ENCODE peak calls at places on chromosome 19, in five cellular contexts. Z is fibroblast of the aortic adventitia, E is mucosa of descending colon, L is kidney epithelial cell, J is cardiac muscle cell. W is an unnamed sample.

GRCh38 chr19:17526922-17527321 is 15.5 kb downstream of the PGLS start:
- DNase-seq in E (no peak), Z (no peak), L (no peak), J (no peak), W (no peak)

GRCh38 chr19:14383898-14384669 is 2.8 kb downstream of the ADGRE5 start:
- DNase-seq in Z (peak), E (no peak), J (no peak), L (no peak), W (no peak)

GRCh38 chr19:35666251-35666913 is at the start of gene UPK1A:
- DNase-seq in L (no peak), E (no peak), Z (no peak), J (no peak), W (no peak)

GRCh38 chr19:51726049-51726448 is 2.3 kb upstream of the HAS1 start:
- DNase-seq in J (no peak), Z (peak), E (peak), L (no peak), W (no peak)

GRCh38 chr19:10828981-10829821 is 6.8 kb downstream of the TMED1 start:
- DNase-seq in L (no peak), E (no peak), J (no peak), Z (no peak), W (no peak)

GRCh38 chr19:34411216-34411615 is 7.0 kb downstream of the PDCD2L start:
- DNase-seq in J (no peak), L (no peak), E (no peak), Z (no peak), W (no peak)

GRCh38 chr19:18086590-18087138 is at the start of gene IL12RB1:
- DNase-seq in E (peak), Z (no peak), J (no peak), L (no peak), W (no peak)

GRCh38 chr19:40640744-40641143 is 39.6 kb downstream of the LTBP4 start:
- DNase-seq in J (no peak), Z (peak), L (no peak), E (no peak), W (no peak)

GRCh38 chr19:34336781-34337271 is 28.2 kb upstream of the GPI start:
- DNase-seq in Z (peak), E (no peak), J (peak), L (no peak), W (no peak)

GRCh38 chr19:16070366-16070990 is 5.8 kb upstream of the TPM4 start:
- DNase-seq in Z (no peak), E (peak), L (no peak), J (no peak), W (no peak)

GRCh38 chr19:48239120-48239519 is 16.6 kb downstream of the CARD8 start:
- DNase-seq in L (no peak), Z (no peak), E (no peak), J (no peak), W (no peak)

DNA sequence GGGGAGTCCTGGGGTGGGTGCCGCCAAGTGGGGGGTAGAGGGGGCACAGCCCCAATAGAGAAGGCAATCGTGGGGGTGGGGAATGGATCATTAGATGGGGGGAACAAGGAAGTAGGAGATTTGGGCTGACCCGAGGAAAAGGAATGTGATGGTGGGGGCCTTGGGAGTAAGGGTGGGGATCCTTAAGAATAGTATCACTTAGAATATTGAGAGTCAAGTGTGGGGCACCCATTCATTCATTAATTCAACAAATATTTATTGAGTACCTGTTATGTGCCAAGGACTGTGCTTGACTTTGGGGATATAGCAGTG is 641 bp downstream of the PPP5C start:
- DNase-seq in E (no peak), J (no peak), Z (no peak), L (no peak), W (no peak)
- TF ChIP-seq CTCF in E (no peak), J (no peak), Z (no peak), L (no peak), W (no peak)

DNA sequence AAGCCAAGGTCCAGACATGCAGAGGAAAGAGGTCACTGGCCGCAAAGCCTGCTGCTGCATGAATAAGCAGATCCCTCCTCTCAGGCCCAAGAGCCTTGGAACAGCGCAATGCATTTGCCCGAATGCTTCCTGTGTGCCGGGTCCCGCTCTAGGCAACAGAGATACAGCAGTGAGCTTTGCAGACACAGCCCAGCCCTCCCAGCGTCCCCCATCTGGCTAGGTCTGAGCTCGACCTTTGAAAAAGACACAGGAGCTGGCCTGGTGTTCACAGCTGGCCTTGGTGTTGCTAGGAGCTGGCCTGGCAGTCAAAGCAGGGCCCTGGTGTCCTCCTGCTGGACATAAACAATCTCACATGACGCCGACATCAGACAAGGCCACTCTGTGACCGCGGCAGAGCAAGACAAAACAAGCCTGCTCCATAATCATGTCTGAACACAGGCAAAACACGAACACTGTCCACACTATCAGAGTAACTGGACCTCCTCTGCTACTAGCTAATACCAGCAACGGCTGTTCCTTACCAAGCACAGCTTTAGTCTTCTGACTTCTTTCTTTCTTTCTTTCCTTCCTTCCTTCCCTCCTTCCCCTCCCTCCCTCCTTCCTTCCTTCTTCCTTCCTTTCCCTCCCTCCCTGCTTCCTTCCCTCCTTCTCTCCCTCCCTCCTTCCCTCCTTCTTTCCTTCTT is 5.7 kb upstream of the PEX11G start:
- DNase-seq in L (no peak), J (no peak), Z (peak), E (no peak), W (no peak)
- TF ChIP-seq CTCF in L (no peak), J (no peak), Z (peak), E (no peak), W (no peak)

DNA sequence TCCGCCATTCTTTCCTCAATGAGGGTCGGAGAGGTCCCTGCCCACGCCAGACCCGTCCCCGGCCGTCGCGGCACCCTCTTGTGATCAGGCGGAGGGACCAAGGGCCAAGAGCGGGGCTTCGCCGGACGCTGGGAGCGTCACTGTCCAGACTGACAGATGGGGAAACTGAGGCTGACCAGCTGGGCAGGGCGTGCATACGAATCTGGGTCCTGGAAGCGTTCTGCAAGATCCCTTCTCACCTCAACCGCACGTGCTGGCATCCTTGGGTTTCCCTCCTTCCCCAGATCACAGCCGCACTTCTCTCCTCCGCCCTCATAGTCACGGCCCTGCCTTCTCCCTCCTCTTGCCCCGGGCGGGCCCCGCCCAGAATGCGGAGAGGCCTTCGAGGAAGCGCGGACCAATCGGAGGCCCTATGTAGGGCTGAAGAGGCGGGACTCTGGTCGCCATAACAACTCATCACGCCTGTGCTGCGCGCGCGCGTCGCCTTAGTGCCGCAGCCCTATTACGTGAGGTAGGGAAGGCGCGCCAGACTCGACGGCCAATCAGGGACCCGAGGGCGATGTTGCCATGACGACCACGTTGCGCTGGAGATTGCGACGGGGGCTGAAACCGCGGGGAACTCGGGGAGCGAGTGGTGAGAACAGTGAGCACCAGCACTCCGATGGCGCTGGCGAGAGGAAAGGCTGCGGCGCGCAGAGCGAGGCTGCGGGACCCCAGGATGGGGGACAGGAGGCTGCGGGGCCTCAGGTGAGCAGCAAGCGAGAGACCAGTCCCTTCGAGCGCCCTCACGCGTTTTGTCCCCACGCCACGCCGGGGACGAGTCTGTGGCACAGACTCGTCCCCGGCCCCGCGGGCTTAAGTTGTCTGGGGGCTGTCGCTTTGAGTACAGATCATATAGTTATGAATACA is 5.7 kb downstream of the RNF225 start:
- DNase-seq in E (peak), L (peak), Z (peak), J (peak), W (peak)
- TF ChIP-seq CTCF in E (no peak), L (peak), Z (no peak), J (peak), W (peak)

DNA sequence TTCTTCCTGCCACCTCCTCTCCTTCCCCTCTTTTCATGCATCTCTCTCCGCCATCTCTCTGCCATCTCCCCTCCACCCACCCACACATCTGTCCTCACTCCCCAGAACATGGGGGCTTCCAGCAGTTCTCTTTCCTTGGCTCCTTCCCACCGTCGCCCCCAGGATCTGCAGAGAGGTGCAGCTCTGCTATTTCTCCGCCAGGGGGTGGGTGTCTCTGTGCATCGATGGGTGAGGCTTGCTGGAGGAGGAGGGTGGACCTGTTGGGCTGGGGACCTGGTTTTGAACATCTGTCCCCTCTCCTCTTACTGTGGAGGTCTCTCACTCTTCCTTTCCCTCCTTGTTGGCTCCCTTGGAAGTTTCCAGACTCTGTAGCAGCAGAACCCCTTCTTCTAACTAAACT is 51.7 kb downstream of the MYH14 start:
- DNase-seq in Z (no peak), J (no peak), L (no peak), E (no peak), W (no peak)
- TF ChIP-seq CTCF in Z (no peak), J (peak), L (no peak), E (no peak), W (no peak)

GRCh38 chr19:39411006-39411831 is 1.2 kb upstream of the PLEKHG2 start:
- DNase-seq in L (no peak), J (no peak), Z (no peak), E (peak), W (no peak)
- TF ChIP-seq CTCF in L (no peak), J (no peak), Z (no peak), E (no peak), W (no peak)

GRCh38 chr19:37361994-37362393 is 8.9 kb upstream of the ZNF527 start:
- DNase-seq in E (no peak), J (no peak), L (no peak), Z (no peak), W (no peak)

DNA sequence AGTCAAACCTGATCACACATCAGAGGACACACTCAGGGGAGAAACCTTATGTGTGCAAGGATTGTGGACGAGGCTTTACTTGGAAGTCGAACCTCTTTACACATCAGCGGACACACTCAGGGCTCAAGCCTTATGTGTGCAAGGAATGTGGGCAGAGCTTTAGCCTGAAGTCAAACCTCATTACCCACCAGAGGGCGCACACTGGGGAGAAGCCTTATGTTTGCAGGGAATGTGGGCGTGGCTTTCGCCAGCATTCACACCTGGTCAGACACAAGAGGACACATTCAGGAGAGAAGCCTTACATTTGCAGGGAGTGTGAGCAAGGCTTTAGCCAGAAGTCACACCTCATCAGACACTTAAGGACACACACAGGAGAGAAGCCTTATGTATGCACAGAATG is 8.2 kb upstream of the ZNF527 start:
- DNase-seq in Z (no peak), L (no peak), J (peak), E (no peak), W (no peak)
- TF ChIP-seq CTCF in Z (no peak), L (no peak), J (peak), E (no peak), W (no peak)

GRCh38 chr19:33241091-33241529 is 15.5 kb upstream of the SLC7A10 start:
- DNase-seq in Z (no peak), E (no peak), J (no peak), L (no peak), W (no peak)

GRCh38 chr19:33242129-33242528 is 16.5 kb upstream of the SLC7A10 start:
- DNase-seq in Z (no peak), J (no peak), E (no peak), L (no peak), W (no peak)

GRCh38 chr19:33240181-33240771 is 14.6 kb upstream of the SLC7A10 start:
- DNase-seq in Z (no peak), J (no peak), E (no peak), L (no peak), W (no peak)

GRCh38 chr19:33242911-33243310 is 17.3 kb upstream of the SLC7A10 start:
- DNase-seq in L (no peak), Z (no peak), J (no peak), E (no peak), W (no peak)

DNA sequence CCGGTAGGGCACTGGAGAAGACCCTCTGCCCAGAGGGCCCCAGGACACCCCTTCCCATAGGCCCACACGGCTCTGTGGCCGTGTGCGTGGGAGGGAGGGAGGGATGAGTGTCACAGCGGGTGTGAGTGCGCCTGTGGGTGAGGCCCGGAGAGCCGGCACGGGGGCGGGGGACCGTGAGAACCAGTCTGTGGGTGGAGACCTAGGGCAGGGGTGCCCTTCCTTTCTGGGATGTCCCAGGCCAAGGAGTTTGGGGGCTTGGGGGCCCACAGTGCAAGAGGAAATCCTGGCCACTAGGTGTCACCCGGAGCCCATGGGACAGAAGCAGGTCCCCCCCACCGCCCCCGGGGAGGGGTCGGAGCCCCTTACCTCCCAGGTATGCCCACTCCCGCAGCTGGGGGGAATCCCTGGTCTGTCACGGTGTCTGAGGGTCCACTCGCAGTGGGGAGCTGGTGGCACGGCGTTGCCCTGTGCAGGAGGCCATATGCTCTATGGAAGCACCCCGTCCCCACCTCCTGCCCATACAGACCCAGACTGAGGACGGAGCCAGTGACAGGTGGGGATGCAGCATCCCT is 16.0 kb upstream of the SLC7A10 start:
- DNase-seq in Z (no peak), E (peak), L (no peak), J (no peak), W (no peak)
- TF ChIP-seq CTCF in Z (peak), E (peak), L (peak), J (peak), W (peak)

GRCh38 chr19:42325896-42326771 is 699 bp downstream of the MEGF8 start:
- DNase-seq in L (no peak), J (peak), Z (no peak), E (peak), W (no peak)
- TF ChIP-seq CTCF in L (peak), J (peak), Z (no peak), E (no peak), W (no peak)

DNA sequence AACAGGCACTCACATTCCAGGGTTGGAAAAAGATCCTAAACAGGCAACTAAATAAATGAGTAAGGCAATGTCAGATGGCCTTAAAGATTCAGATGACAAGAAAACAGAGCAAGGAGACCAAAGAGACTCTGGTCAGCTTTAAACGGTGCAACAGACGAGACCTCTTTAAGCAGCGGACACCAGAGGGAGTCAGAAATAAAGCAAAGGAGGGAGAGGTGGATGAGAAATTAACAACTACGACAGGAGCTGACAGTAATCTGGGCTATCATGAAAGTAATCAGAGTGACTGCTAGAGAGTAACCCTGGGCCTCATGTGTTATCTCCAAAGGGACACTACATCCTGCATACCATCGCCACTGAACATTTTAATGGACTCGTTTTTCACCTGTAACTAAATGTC is 1.1 kb downstream of the ZNF550 start:
- DNase-seq in Z (peak), E (no peak), L (no peak), J (peak), W (no peak)
- TF ChIP-seq CTCF in Z (peak), E (no peak), L (no peak), J (peak), W (no peak)